ENCODE peak calls at places on chromosome 9, in ten cellular contexts. L is fibroblast of mammary gland, Z is kidney epithelial cell, O is astrocyte of the spinal cord, T is uterus, S is SK-N-SH, J is transverse colon, C is fibroblast of pulmonary artery, I is heart right ventricle, B is fibroblast of lung. R is an unnamed sample.

GRCh38 chr9:96080364-96080763 is 204.9 kb downstream of the ERCC6L2 start:
- DNase-seq in L (peak; percentile 48), Z (peak; percentile 58), O (no peak), T (no peak), S (no peak), J (no peak), C (peak; percentile 21), I (no peak), B (peak; percentile 15), R (no peak)

GRCh38 chr9:126114409-126114760 is 212.2 kb upstream of the MVB12B start:
- DNase-seq in L (no peak), Z (no peak), O (no peak), T (no peak), S (no peak), J (no peak), C (no peak), I (no peak), B (no peak), R (no peak)

GRCh38 chr9:69223605-69224004 is 49.5 kb downstream of the TJP2 start:
- DNase-seq in L (peak; percentile 57), Z (peak; percentile 47), O (peak; percentile 70), T (no peak), S (peak; percentile 73), J (no peak), C (peak; percentile 80), I (peak; percentile 37), B (peak; percentile 57), R (peak; percentile 51)

GRCh38 chr9:79236466-79236865 is 335.3 kb upstream of the TLE4 start:
- DNase-seq in L (peak; percentile 10), Z (no peak), O (no peak), T (no peak), S (no peak), J (no peak), C (no peak), I (no peak), B (no peak), R (no peak)

GRCh38 chr9:80648336-80648735 is 1041.0 kb downstream of the TLE1 start:
- DNase-seq in L (peak; percentile 76), Z (no peak), O (peak; percentile 80), T (no peak), S (no peak), J (no peak), C (peak; percentile 71), I (no peak), B (peak; percentile 55), R (no peak)

GRCh38 chr9:83526221-83526620 is 12.0 kb downstream of the FRMD3 start:
- DNase-seq in L (no peak), Z (no peak), O (no peak), T (no peak), S (no peak), J (no peak), C (no peak), I (no peak), B (no peak), R (no peak)

GRCh38 chr9:121720311-121720991 is 69.0 kb downstream of the DAB2IP start:
- DNase-seq in L (no peak), Z (no peak), O (no peak), T (no peak), S (no peak), J (peak; percentile 81), C (no peak), I (no peak), B (no peak), R (no peak)

GRCh38 chr9:133955821-133956411 is 36.2 kb downstream of the VAV2 start:
- DNase-seq in L (no peak), Z (no peak), O (peak; percentile 36), T (no peak), S (peak; percentile 78), J (peak; percentile 51), C (peak; percentile 49), I (no peak), B (peak; percentile 33), R (peak; percentile 70)

GRCh38 chr9:101635473-101635872 is 40.7 kb upstream of the PPP3R2 start:
- DNase-seq in L (no peak), Z (no peak), O (no peak), T (no peak), S (no peak), J (no peak), C (no peak), I (no peak), B (no peak), R (no peak)

GRCh38 chr9:104907278-104907951 is 20.5 kb downstream of the ABCA1 start:
- DNase-seq in L (peak; percentile 95), Z (no peak), O (peak; percentile 78), T (peak; percentile 47), S (no peak), J (no peak), C (peak; percentile 90), I (peak; percentile 19), B (peak; percentile 79), R (no peak)

GRCh38 chr9:19232830-19233194 is 2.3 kb downstream of the DENND4C start:
- DNase-seq in L (peak; percentile 57), Z (no peak), O (peak; percentile 63), T (no peak), S (peak; percentile 21), J (no peak), C (peak; percentile 60), I (no peak), B (peak; percentile 63), R (no peak)

DNA sequence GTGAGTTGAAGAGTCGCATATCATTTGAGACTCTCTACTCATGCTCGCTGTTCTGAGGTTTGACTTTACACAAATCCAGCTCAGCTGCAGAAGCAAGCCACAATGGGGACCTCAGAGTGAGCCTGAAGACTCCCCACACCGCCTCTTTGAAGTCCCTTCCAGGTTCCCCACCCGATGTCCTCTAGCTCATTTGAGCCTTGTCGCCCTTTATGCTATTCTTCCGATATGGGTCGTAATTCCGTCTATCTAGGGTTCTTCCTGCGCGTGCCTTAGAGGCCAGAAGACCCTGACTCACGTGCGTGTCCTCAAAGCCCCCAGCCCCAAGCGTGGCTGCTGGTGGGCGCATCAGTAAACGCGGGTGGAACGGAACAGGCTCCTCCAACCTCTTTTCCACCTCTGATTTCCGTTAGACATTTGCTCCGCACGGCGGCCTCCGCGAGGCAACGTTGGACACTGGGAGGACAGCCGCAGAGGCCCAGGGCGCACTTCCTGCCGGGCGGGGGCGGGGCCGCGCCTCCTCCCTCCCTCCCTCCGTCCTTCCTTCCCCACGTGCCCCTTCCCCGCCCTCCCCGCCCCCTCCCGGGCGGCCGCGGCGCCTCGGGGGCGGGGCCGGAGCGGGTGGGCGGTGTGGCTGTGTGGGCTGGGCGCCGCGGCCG is at the start of gene SNX30:
- DNase-seq in L (peak; percentile 81), Z (no peak), O (peak; percentile 88), T (peak; percentile 87), S (peak; percentile 99), J (peak; percentile 94), C (peak; percentile 91), I (peak; percentile 89), B (peak; percentile 87), R (peak; percentile 92)
- TF ChIP-seq CTCF in L (no peak), Z (no peak), O (peak; percentile 14), T (peak; percentile 11), S (no peak), J (peak; percentile 18), C (no peak), I (no peak), B (peak; percentile 4), R (no peak)

GRCh38 chr9:100554935-100555401 is 22.9 kb upstream of the CAVIN4 start:
- DNase-seq in L (peak; percentile 31), Z (no peak), O (peak; percentile 59), T (no peak), S (no peak), J (no peak), C (peak; percentile 40), I (no peak), B (peak; percentile 45), R (no peak)

DNA sequence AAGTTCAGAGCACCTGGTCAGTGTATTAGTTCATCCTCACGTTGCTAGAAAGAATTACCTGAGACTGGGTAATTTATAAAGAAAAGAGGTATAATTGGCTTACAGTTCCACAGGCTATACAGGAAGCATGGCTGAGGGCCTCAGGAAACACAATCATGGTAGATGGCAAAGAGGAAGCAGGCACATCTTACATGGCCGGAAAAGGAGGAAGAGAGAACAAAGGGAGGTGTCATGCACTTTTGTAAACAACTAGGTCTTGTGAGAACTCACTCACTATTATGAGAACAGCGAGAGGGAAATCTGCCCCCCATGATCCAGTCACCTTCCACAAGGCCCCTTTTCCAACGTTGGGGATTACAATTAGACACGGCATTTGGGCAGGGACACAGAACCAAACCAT is 28.8 kb upstream of the CAVIN4 start:
- DNase-seq in L (no peak), Z (no peak), O (no peak), T (no peak), S (no peak), J (no peak), C (peak; percentile 18), I (no peak), B (no peak), R (no peak)
- TF ChIP-seq CTCF in L (no peak), Z (no peak), O (no peak), T (no peak), S (no peak), J (no peak), C (no peak), I (no peak), B (no peak), R (no peak)

DNA sequence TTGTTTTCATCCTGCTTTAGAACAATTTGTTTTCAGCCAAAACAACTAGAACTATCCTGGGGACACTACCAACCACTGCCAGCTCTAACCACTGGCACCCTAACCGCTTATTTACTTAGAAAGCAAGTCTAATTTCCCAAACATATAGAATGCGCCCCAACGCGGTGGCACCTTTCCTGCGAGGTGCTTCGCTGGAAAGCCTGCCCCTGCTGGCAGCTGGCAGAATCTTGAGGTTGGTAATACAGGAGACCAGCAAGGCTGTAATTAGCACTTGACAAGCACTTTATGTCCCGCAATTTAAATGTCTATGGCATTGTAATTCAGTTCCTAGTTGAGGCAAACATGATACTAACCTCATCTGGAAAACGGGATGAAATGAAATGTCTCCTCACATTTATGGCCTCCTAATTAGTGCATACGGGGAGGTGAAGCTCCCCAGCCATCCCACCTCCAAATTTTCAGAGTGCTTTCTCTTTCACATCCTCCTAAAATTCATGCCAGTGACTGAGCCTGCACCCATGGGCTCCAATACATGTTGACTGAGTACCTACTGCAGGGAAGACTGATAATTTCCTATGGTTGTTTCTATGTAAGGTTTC is 30.4 kb downstream of the GABBR2 start:
- DNase-seq in L (peak; percentile 16), Z (no peak), O (no peak), T (no peak), S (no peak), J (peak; percentile 11), C (peak; percentile 24), I (no peak), B (peak; percentile 15), R (peak; percentile 45)
- TF ChIP-seq CTCF in L (peak; percentile 56), Z (peak; percentile 62), O (peak; percentile 62), T (no peak), S (peak; percentile 53), J (peak; percentile 34), C (peak; percentile 76), I (peak; percentile 46), B (peak; percentile 65), R (peak; percentile 65)

DNA sequence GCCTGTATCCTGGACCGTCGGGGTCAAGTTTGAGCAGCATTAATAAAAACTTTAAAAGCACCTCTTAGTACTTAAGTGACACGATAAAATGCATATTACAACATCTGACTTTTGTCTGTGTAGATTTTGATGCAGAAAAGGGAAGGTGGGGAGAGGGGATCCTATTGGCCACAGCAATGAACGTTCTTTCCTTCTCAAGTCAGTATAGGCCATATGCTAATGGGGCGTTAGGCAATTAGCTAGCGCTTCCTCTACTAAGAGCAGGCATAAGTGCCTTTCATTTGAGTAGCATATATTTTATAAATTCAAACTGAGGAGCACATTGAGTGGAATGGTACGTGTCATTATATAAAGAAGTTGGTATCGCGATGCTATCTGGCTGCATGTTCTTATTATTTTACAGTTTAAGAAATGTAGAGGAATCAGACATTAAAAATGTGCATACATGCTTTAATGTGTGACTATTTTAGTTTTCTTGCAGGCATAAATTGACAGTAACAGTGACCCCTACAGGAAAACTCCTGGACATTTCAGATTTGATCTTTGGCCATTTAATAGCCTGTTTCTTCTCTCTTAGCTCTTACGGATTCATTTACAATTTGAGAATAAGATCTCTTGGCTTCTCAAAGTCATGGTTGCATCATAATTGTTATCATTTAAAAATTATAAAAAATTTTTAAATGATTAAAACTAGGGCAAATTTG is 1.1 kb upstream of the GNA14 start:
- DNase-seq in L (peak; percentile 48), Z (no peak), O (peak; percentile 54), T (no peak), S (peak; percentile 35), J (no peak), C (peak; percentile 71), I (no peak), B (peak; percentile 50), R (no peak)
- TF ChIP-seq CTCF in L (peak; percentile 54), Z (peak; percentile 24), O (peak; percentile 49), T (peak; percentile 48), S (peak; percentile 53), J (peak; percentile 30), C (peak; percentile 54), I (peak; percentile 43), B (peak; percentile 40), R (peak; percentile 38)

R was measured in glutamatergic neuron.